ENCODE peak calls at places on chromosomes 5 and 9, in nine cellular contexts. V is lower lobe of right lung; M is endodermal cell; K is brain microvascular endothelial cell; Y is keratinocyte; X is aorta; N is spleen; T is A549; W is CD8-positive, alpha-beta memory T cell. G is an unnamed sample.

GRCh38 chr5:90709323-90710148 is 150.9 kb downstream of the ADGRV1 start:
- DNase-seq in V (no peak), M (peak; percentile 81), K (peak; percentile 45), Y (no peak), X (no peak), N (no peak), T (peak; percentile 53), W (no peak), G (no peak)

GRCh38 chr5:80406980-80407734 is 707 bp upstream of the ZFYVE16 start:
- DNase-seq in V (peak; percentile 52), M (peak; percentile 42), K (peak; percentile 4), Y (no peak), X (peak; percentile 76), N (peak; percentile 79), T (peak; percentile 6), W (peak; percentile 1), G (peak; percentile 50)

GRCh38 chr9:37621299-37621934 is 29.0 kb upstream of the TOMM5 start:
- DNase-seq in V (no peak), M (no peak), K (no peak), Y (no peak), X (no peak), N (no peak), T (no peak), W (no peak), G (no peak)

GRCh38 chr5:96318569-96319100 is 114.4 kb downstream of the PCSK1 start:
- DNase-seq in V (no peak), M (no peak), K (no peak), Y (no peak), X (no peak), N (no peak), T (no peak), W (no peak), G (no peak)

GRCh38 chr9:971901-972511 is 4.4 kb upstream of the DMRT3 start:
- DNase-seq in V (no peak), M (peak; percentile 92), K (no peak), Y (no peak), X (no peak), N (no peak), T (no peak), W (no peak), G (no peak)

GRCh38 chr9:118882674-118883073 is 486.6 kb downstream of the BRINP1 start:
- DNase-seq in V (no peak), M (no peak), K (no peak), Y (no peak), X (no peak), N (no peak), T (peak; percentile 20), W (no peak), G (no peak)

GRCh38 chr9:134223601-134224122 is 59.3 kb upstream of the RNU6ATAC start:
- DNase-seq in V (peak; percentile 20), M (no peak), K (no peak), Y (no peak), X (peak; percentile 51), N (no peak), T (no peak), W (no peak), G (peak; percentile 25)

GRCh38 chr9:7656648-7657047 is 142.9 kb downstream of the DMAC1 start:
- DNase-seq in V (no peak), M (no peak), K (no peak), Y (no peak), X (no peak), N (no peak), T (peak; percentile 1), W (no peak), G (no peak)

GRCh38 chr5:131536211-131536826 is 98.7 kb downstream of the RAPGEF6 start:
- DNase-seq in V (no peak), M (no peak), K (peak; percentile 34), Y (no peak), X (no peak), N (no peak), T (no peak), W (no peak), G (no peak)

GRCh38 chr5:131534995-131535394 is 100.0 kb downstream of the RAPGEF6 start:
- DNase-seq in V (no peak), M (no peak), K (no peak), Y (no peak), X (no peak), N (no peak), T (no peak), W (no peak), G (no peak)

GRCh38 chr5:131538177-131538593 is 96.8 kb downstream of the RAPGEF6 start:
- DNase-seq in V (no peak), M (no peak), K (peak; percentile 44), Y (no peak), X (no peak), N (no peak), T (peak; percentile 40), W (no peak), G (no peak)

GRCh38 chr5:131539251-131539650 is 95.8 kb downstream of the RAPGEF6 start:
- DNase-seq in V (no peak), M (no peak), K (no peak), Y (no peak), X (no peak), N (no peak), T (peak; percentile 4), W (no peak), G (no peak)

DNA sequence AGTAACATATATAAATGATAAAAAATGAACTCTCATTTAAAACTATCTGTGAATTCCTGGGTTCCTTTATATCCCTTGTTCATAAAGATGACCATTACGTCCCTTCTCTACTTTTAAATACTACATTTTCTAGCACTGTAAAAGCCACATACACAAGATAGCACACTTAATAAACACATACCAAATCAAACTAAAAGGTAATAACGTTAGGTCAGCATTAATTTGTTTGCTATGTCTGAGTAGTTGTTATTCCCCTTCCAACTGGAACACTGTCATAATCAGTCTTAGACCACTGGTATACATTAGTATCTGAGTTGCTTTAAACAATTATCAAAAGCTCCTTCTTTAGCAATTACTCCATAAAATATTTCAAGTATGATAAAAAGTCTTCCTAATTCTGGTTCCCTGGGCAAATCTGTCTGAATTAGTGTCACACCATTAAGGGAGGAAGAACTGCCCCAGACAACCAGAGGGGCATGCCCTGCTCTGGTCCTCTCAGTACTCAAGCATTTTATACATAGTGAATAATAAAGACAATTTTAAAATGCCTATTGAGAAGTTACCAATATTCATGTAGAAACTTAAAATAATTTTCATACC is 98.1 kb downstream of the RAPGEF6 start:
- DNase-seq in V (no peak), M (no peak), K (no peak), Y (no peak), X (no peak), N (no peak), T (no peak), W (no peak), G (no peak)
- H3K4me3 ChIP-seq in V (no peak overlapping the region), M (no peak overlapping the region), K (no peak overlapping the region), Y (no peak overlapping the region), X (no peak overlapping the region), N (no peak overlapping the region), T (no peak overlapping the region), W (no peak overlapping the region), G (no peak overlapping the region)

GRCh38 chr5:124732891-124733670 is 13.4 kb downstream of the ZNF608 start:
- DNase-seq in V (no peak), M (peak; percentile 42), K (no peak), Y (no peak), X (no peak), N (no peak), T (no peak), W (no peak), G (no peak)

GRCh38 chr5:124732349-124732875 is 14.0 kb downstream of the ZNF608 start:
- DNase-seq in V (no peak), M (peak; percentile 34), K (no peak), Y (no peak), X (no peak), N (no peak), T (no peak), W (no peak), G (no peak)

GRCh38 chr5:124728331-124729307 is 17.8 kb downstream of the ZNF608 start:
- DNase-seq in V (no peak), M (peak; percentile 29), K (no peak), Y (no peak), X (no peak), N (no peak), T (no peak), W (no peak), G (no peak)

GRCh38 chr5:124729687-124730359 is 16.6 kb downstream of the ZNF608 start:
- DNase-seq in V (no peak), M (peak; percentile 14), K (no peak), Y (no peak), X (no peak), N (no peak), T (no peak), W (no peak), G (no peak)

DNA sequence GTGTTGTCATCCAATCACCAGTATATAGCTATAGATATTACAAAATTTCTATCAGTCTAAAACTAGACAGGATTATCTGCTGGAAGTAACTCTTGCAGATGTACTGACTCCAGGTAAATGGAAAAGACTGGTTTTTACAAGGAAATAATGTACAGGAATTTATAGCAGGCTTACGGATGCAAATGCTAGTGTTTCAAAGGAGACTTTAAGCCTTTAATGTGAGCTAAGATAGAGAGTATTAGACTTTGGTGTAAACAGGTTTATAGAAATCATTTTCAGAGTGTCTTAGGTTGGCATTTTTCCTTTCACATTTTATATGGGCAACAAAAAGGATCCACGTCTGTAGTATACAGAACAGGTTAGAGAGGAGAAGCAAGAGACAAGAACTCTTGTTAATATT is 16.1 kb downstream of the ZNF608 start:
- DNase-seq in V (no peak), M (no peak), K (no peak), Y (no peak), X (no peak), N (no peak), T (no peak), W (no peak), G (no peak)
- H3K27ac ChIP-seq in V (no peak overlapping the region), M (no peak overlapping the region), K (no peak overlapping the region), Y (no peak overlapping the region), X (no peak overlapping the region), N (no peak overlapping the region), T (no peak overlapping the region), W (no peak overlapping the region), G (no peak overlapping the region)

GRCh38 chr5:125140220-125140619 is 393.8 kb upstream of the ZNF608 start:
- DNase-seq in V (no peak), M (no peak), K (no peak), Y (no peak), X (no peak), N (no peak), T (no peak), W (no peak), G (no peak)

GRCh38 chr5:125140855-125141254 is 394.4 kb upstream of the ZNF608 start:
- DNase-seq in V (no peak), M (no peak), K (peak; percentile 60), Y (no peak), X (no peak), N (no peak), T (peak; percentile 49), W (no peak), G (no peak)

GRCh38 chr5:125137535-125137934 is 391.1 kb upstream of the ZNF608 start:
- DNase-seq in V (no peak), M (no peak), K (no peak), Y (no peak), X (no peak), N (no peak), T (peak; percentile 6), W (no peak), G (no peak)

GRCh38 chr5:125142439-125142838 is 396.0 kb upstream of the ZNF608 start:
- DNase-seq in V (no peak), M (no peak), K (no peak), Y (no peak), X (no peak), N (no peak), T (no peak), W (no peak), G (no peak)

GRCh38 chr5:125139590-125139989 is 393.2 kb upstream of the ZNF608 start:
- DNase-seq in V (no peak), M (no peak), K (no peak), Y (no peak), X (no peak), N (no peak), T (no peak), W (no peak), G (no peak)
- H3K4me3 ChIP-seq in V (no peak overlapping the region), M (no peak overlapping the region), K (no peak overlapping the region), Y (no peak overlapping the region), X (no peak overlapping the region), N (no peak overlapping the region), T (no peak overlapping the region), W (no peak overlapping the region), G (no peak overlapping the region)

GRCh38 chr5:123696948-123697347 is 185.0 kb downstream of the CSNK1G3 start:
- DNase-seq in V (no peak), M (no peak), K (no peak), Y (no peak), X (no peak), N (no peak), T (peak; percentile 20), W (no peak), G (no peak)
- H3K27ac ChIP-seq in V (peak overlapping the region; percentile 34), M (no peak overlapping the region), K (peak overlapping the region; percentile 7), Y (no peak overlapping the region), X (no peak overlapping the region), N (no peak overlapping the region), T (peak overlapping the region; percentile 25), W (no peak overlapping the region), G (no peak overlapping the region)

G was measured in Peyer's patch.